ENCODE peak calls at places on chromosome X, in seven cellular contexts. Q is GM12878, P is A549, K is suprapubic skin, M is tibial nerve, O is H1, B is stomach. L is an unnamed sample.

GRCh38 chrX:47143894-47144625 is 442 bp downstream of the NDUFB11 start:
- DNase-seq in P (peak), M (no peak), B (no peak), O (no peak), K (no peak), Q (peak), L (peak)

GRCh38 chrX:13383907-13384306 is 64.1 kb upstream of the ATXN3L start:
- DNase-seq in Q (peak), P (no peak), B (no peak), K (no peak), M (no peak), O (no peak), L (no peak)

GRCh38 chrX:115378471-115378870 is 89.0 kb downstream of the LUZP4 start:
- DNase-seq in Q (no peak), M (no peak), B (no peak), O (no peak), K (no peak), P (no peak), L (no peak)

GRCh38 chrX:15524417-15524816 is 23.8 kb downstream of the BMX start:
- DNase-seq in K (no peak), O (no peak), P (no peak), M (no peak), B (no peak), Q (no peak), L (no peak)

GRCh38 chrX:49257846-49258748 is 6.4 kb downstream of the FOXP3 start:
- DNase-seq in K (no peak), Q (no peak), P (no peak), B (no peak), O (no peak), M (no peak), L (no peak)

GRCh38 chrX:18278448-18278847 is 57.8 kb upstream of the BEND2 start:
- DNase-seq in B (no peak), Q (no peak), K (no peak), M (no peak), O (no peak), P (no peak), L (no peak)

GRCh38 chrX:137432609-137433008 is 133.3 kb upstream of the ZIC3 start:
- DNase-seq in P (no peak), O (no peak), M (no peak), B (no peak), K (no peak), Q (no peak), L (no peak)

GRCh38 chrX:132216806-132217202 is 2.4 kb downstream of the RAP2C start:
- DNase-seq in O (no peak), B (no peak), M (no peak), K (no peak), P (no peak), Q (no peak), L (no peak)

GRCh38 chrX:3066555-3066954 is 25.3 kb downstream of the ARSF start:
- DNase-seq in Q (no peak), O (no peak), B (no peak), M (no peak), K (no peak), P (no peak), L (no peak)

GRCh38 chrX:40100141-40100536 is 2.4 kb upstream of the BCOR start:
- DNase-seq in Q (no peak), O (no peak), M (no peak), K (no peak), P (no peak), B (peak), L (peak)

GRCh38 chrX:19758536-19758935 is 128.9 kb downstream of the SH3KBP1 start:
- DNase-seq in B (no peak), M (no peak), O (no peak), P (no peak), Q (no peak), K (no peak), L (no peak)

GRCh38 chrX:14872355-14872754 is 514 bp downstream of the FANCB start:
- DNase-seq in B (no peak), P (no peak), K (no peak), Q (no peak), M (no peak), O (no peak), L (no peak)

GRCh38 chrX:23513121-23513520 is 154.2 kb upstream of the PRDX4 start:
- DNase-seq in K (no peak), O (no peak), Q (no peak), P (no peak), M (no peak), B (no peak), L (no peak)

GRCh38 chrX:68358679-68359078 is 74.6 kb downstream of the OPHN1 start:
- DNase-seq in M (no peak), Q (no peak), O (no peak), P (no peak), B (no peak), K (no peak), L (no peak)

GRCh38 chrX:118560380-118560932 is 64.8 kb downstream of the DOCK11 start:
- DNase-seq in O (no peak), Q (no peak), B (no peak), P (no peak), K (no peak), M (no peak), L (no peak)

GRCh38 chrX:118564498-118564897 is 68.9 kb downstream of the DOCK11 start:
- DNase-seq in Q (no peak), M (no peak), B (no peak), P (no peak), O (no peak), K (no peak), L (no peak)

GRCh38 chrX:118565853-118566252 is 70.2 kb downstream of the DOCK11 start:
- DNase-seq in P (no peak), M (no peak), O (no peak), K (no peak), B (no peak), Q (no peak), L (no peak)

GRCh38 chrX:118566359-118566758 is 70.7 kb downstream of the DOCK11 start:
- DNase-seq in O (no peak), B (no peak), Q (no peak), M (no peak), P (no peak), K (no peak), L (no peak)

DNA sequence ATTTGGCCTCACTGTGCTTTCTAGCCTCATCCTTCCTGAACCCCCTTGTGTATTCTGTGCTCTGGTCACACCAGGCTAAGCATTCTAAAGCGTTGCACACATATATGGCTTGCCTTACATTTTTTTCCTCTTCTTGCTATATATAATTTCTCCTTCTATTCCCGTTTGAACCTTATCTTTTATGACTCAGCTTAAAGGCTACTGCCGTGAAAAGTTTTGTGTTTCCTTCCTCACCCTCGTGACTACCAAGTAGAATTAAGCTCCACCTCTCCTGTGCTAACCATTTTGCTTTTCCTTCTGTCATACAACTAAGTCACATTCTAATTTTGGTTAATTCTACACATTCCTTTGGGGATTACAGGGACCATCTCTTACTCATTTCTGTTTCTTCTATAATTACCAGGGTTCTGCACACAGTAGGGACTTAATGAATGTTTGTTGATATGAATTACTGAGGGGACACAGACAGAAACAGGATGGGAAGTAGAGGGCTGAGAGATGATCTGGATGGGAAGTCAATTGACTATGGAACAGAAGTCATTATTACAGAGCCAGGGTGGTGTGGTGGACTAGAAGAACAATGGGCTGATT is 67.1 kb downstream of the DOCK11 start:
- DNase-seq in K (no peak), B (no peak), P (no peak), M (no peak), Q (no peak), O (no peak), L (no peak)
- TF ChIP-seq EP300 in K (no peak), B (no peak), P (no peak), M (no peak), Q (no peak), O (no peak), L (no peak)

DNA sequence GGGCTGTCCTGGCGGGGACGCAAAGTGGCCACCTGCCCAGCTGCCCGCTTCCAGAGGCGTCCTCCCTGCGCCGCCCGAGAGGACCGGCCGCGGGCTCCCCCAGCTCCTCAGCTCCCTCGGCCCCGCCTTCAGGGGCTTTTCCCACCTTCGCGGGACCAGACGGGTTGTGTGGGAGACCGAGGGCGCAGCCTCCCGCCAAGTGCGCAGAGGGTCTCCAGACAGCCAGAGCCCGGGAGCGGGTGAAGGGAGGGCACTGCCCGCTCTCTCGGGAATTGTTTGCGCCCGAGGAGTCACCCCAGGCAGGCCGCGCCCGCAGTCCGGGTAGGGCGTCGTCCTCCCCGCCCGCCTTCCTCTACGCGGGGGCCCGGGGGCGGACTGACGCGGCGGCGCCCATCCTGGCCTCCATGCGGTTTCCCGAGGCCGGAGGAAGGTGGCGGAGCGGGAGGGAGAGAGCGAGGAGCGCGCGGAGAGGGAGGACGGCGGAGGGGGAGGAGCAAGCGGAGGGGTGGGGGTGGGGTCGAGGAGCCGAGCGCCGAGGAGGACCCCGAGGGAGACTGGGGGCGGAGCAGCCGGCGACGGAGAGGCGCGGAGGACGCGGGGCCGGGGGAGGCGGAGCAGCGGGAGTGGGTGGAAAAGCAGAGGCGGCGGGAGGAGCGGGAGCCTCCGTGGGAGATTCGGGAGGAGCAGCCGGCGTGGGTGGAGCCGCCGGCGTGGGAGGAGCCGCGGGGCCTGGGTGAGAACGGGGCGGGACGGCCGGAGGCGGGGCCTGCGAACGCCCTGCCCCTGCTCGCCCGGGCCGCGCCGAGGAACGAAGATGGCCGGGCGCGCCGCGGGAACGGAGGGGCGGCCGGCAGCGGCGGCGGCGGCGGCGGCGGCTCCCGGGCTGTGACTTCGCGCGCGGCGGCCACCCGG is 47.6 kb downstream of the CLDN34 start:
- DNase-seq in K (peak), P (peak), B (peak), O (peak), Q (no peak), M (peak), L (peak)
- TF ChIP-seq POLR2A in K (peak), P (peak), B (no peak), O (no peak), Q (peak), M (peak), L (peak)

DNA sequence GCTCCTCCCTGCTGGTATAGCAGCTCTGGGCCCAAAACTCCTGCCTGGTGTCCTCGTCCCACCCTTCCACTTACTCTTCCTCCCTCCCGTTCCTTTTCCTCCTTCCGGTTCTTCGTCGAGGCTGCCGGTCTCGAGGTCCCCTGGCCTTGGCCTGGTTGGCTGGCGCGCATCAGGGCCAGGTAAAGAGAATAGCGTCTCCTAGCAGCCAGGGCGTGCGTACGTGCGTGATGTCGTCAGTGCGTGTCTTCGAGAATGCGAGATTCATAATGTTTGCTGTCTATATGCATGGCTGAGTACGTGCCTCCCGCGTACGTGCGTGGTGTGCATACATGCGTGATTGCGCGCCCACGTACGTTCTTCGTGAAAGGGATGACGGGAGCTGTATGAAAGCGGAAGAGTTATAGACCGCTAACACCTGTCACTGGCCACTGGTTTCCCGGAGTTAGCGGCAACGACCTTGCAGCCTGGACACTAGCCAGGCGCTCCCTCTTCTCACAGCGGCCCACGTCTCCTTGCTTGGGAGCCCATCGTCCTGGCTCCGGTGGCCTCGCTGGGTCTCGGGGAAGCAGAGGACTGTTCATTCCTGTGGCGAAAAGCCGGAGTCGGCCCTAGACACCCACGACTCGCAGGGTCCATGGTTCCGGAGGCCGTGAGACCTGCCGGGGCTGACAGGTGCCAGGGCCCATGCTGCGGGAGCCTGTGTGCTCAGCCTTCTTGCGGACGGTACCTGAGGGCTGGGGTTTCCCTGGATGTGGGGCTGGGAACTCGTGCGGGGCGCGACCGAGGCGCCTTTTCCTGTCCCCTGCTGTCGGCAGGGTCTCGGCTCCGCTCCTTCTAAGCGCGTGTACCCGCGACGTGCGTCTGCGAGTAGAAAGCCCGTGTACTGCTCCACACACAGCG is at the start of gene EOLA1:
- DNase-seq in B (peak), M (peak), P (peak), O (peak), K (peak), Q (peak), L (no peak)
- TF ChIP-seq EP300 in B (peak), M (peak), P (no peak), O (no peak), K (peak), Q (no peak), L (no peak)

GRCh38 chrX:154546354-154547244 is at the start of gene G6PD:
- DNase-seq in O (no peak), K (peak), Q (no peak), P (peak), B (peak), M (peak), L (no peak)
- TF ChIP-seq POLR2A in O (no peak), K (no peak), Q (peak), P (peak), B (no peak), M (no peak), L (peak)

L was measured in ovary.